ENCODE peak calls at places on chromosomes 1 and 21, in five cellular contexts. One of them, this sample, is unnamed.

GRCh38 chr1:89525169-89525855 is 683 bp downstream of the LRRC8B start:
- DNase-seq in psoas muscle: no peak
- DNase-seq in astrocyte: no peak
- DNase-seq in stomach: no peak
- DNase-seq in A673: peak
- DNase-seq in this sample: peak

GRCh38 chr1:28668956-28669719 is 554 bp downstream of the GMEB1 start:
- DNase-seq in psoas muscle: peak
- DNase-seq in astrocyte: peak
- DNase-seq in stomach: peak
- DNase-seq in A673: peak
- DNase-seq in this sample: peak

GRCh38 chr1:192983349-192983980 is 75.7 kb downstream of the UCHL5 start:
- DNase-seq in psoas muscle: no peak
- DNase-seq in astrocyte: no peak
- DNase-seq in stomach: no peak
- DNase-seq in A673: no peak
- DNase-seq in this sample: no peak

GRCh38 chr1:153631047-153632022 is 2.5 kb upstream of the CHTOP start:
- DNase-seq in psoas muscle: no peak
- DNase-seq in astrocyte: peak
- DNase-seq in stomach: no peak
- DNase-seq in A673: no peak
- DNase-seq in this sample: no peak

GRCh38 chr21:18517905-18518566 is 114.5 kb upstream of the TMPRSS15 start:
- DNase-seq in psoas muscle: no peak
- DNase-seq in astrocyte: no peak
- DNase-seq in stomach: no peak
- DNase-seq in A673: no peak
- DNase-seq in this sample: no peak

GRCh38 chr1:151579436-151580225 is 32.2 kb upstream of the SNX27 start:
- DNase-seq in psoas muscle: no peak
- DNase-seq in astrocyte: peak
- DNase-seq in stomach: no peak
- DNase-seq in A673: no peak
- DNase-seq in this sample: no peak

GRCh38 chr1:34858901-34859441 is 578 bp downstream of the SMIM12 start:
- DNase-seq in psoas muscle: peak
- DNase-seq in astrocyte: peak
- DNase-seq in stomach: no peak
- DNase-seq in A673: peak
- DNase-seq in this sample: no peak

GRCh38 chr1:152148991-152149390 is 10.0 kb downstream of the RPTN start:
- DNase-seq in psoas muscle: no peak
- DNase-seq in astrocyte: peak
- DNase-seq in stomach: no peak
- DNase-seq in A673: no peak
- DNase-seq in this sample: no peak

GRCh38 chr1:201170533-201171062 is 16.3 kb upstream of the TMEM9 start:
- DNase-seq in psoas muscle: peak
- DNase-seq in astrocyte: peak
- DNase-seq in stomach: peak
- DNase-seq in A673: peak
- DNase-seq in this sample: peak

DNA sequence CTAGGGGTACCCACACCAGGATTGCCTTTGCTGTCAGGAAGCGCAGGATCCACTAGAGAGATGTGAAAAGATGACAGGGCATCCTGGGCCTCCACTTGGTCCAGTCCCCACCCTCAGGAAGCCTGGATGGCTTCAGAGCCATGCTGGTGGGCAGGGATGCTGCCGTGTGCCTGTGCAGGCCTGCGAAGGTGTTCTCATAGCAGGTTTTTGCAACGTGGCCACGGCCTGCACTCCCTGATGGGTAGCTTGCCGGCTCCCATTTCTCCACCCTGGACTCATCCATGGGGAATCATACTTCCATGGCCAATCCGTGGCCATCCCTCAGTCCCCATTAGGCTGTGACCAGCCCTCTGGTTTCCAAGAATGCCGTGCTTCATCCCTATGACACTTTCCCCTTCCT is 34.1 kb upstream of the CNTN2 start:
- DNase-seq in psoas muscle: no peak
- DNase-seq in astrocyte: no peak
- DNase-seq in stomach: no peak
- DNase-seq in A673: no peak
- DNase-seq in this sample: no peak
- H3K4me3 ChIP-seq in psoas muscle: no peak
- H3K4me3 ChIP-seq in astrocyte: no peak
- H3K4me3 ChIP-seq in stomach: no peak
- H3K4me3 ChIP-seq in A673: no peak
- H3K4me3 ChIP-seq in this sample: no peak

GRCh38 chr1:179814513-179814838 is 63.1 kb downstream of the TOR1AIP2 start:
- DNase-seq in psoas muscle: peak
- DNase-seq in astrocyte: no peak
- DNase-seq in stomach: no peak
- DNase-seq in A673: no peak
- DNase-seq in this sample: no peak

GRCh38 chr1:179813626-179814351 is 63.8 kb downstream of the TOR1AIP2 start:
- DNase-seq in psoas muscle: no peak
- DNase-seq in astrocyte: no peak
- DNase-seq in stomach: no peak
- DNase-seq in A673: no peak
- DNase-seq in this sample: no peak

GRCh38 chr1:179817056-179817455 is 60.5 kb downstream of the TOR1AIP2 start:
- DNase-seq in psoas muscle: no peak
- DNase-seq in astrocyte: no peak
- DNase-seq in stomach: no peak
- DNase-seq in A673: no peak
- DNase-seq in this sample: no peak

GRCh38 chr1:179816196-179816960 is 61.2 kb downstream of the TOR1AIP2 start:
- DNase-seq in psoas muscle: peak
- DNase-seq in astrocyte: peak
- DNase-seq in stomach: no peak
- DNase-seq in A673: no peak
- DNase-seq in this sample: no peak

DNA sequence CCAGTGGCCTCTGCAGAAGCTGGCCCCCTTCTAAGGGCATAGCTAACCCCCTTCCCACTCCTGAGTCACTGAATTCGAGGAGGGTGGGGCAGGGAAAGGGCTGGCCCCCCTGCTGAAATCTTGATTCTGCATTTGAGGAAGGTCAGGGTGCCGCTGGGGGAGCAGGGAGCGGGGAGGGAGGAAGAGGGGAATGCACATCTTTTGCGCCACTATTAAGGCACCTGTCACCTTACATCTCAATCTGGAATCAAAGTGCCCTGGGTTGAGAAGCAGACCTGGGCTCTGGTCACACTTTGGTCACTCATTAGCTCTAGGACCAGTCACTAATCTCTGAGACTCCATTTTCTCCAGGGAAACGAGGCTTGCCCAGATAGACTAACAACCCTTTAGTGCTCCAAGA is 62.0 kb downstream of the TOR1AIP2 start:
- DNase-seq in psoas muscle: no peak
- DNase-seq in astrocyte: no peak
- DNase-seq in stomach: no peak
- DNase-seq in A673: no peak
- DNase-seq in this sample: no peak
- H3K27ac ChIP-seq in psoas muscle: peak
- H3K27ac ChIP-seq in astrocyte: no peak
- H3K27ac ChIP-seq in stomach: no peak
- H3K27ac ChIP-seq in A673: no peak
- H3K27ac ChIP-seq in this sample: no peak

DNA sequence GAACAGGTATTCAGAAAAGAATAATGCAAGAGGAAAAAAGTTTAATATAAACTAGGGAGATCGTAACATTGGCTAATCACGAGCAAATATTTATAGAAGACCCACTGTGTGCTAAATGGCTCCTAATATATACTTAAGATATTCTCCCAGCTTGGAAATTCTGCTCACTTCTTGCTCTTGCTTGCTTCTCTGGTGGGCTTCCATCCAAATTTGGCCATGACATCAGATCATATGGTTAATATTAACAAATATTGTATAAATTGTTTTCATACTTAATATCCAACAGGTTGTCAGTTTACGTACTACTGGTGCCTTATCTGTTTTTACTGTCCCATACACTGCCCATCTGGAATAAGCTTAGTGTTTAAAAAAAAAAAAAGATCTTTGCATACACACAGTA is 1.1 kb downstream of the COX20 start:
- DNase-seq in psoas muscle: no peak
- DNase-seq in astrocyte: no peak
- DNase-seq in stomach: no peak
- DNase-seq in A673: no peak
- DNase-seq in this sample: no peak
- H3K4me3 ChIP-seq in psoas muscle: peak
- H3K4me3 ChIP-seq in astrocyte: peak
- H3K4me3 ChIP-seq in stomach: peak
- H3K4me3 ChIP-seq in A673: peak
- H3K4me3 ChIP-seq in this sample: peak

GRCh38 chr1:181152892-181153633 is 64.6 kb downstream of the IER5 start:
- DNase-seq in psoas muscle: peak
- DNase-seq in astrocyte: peak
- DNase-seq in stomach: peak
- DNase-seq in A673: no peak
- DNase-seq in this sample: peak

GRCh38 chr1:181151378-181152326 is 63.2 kb downstream of the IER5 start:
- DNase-seq in psoas muscle: no peak
- DNase-seq in astrocyte: peak
- DNase-seq in stomach: no peak
- DNase-seq in A673: no peak
- DNase-seq in this sample: no peak

GRCh38 chr1:181150842-181151241 is 62.3 kb downstream of the IER5 start:
- DNase-seq in psoas muscle: no peak
- DNase-seq in astrocyte: no peak
- DNase-seq in stomach: no peak
- DNase-seq in A673: no peak
- DNase-seq in this sample: no peak

GRCh38 chr1:181155339-181155738 is 66.8 kb downstream of the IER5 start:
- DNase-seq in psoas muscle: no peak
- DNase-seq in astrocyte: no peak
- DNase-seq in stomach: no peak
- DNase-seq in A673: no peak
- DNase-seq in this sample: no peak

DNA sequence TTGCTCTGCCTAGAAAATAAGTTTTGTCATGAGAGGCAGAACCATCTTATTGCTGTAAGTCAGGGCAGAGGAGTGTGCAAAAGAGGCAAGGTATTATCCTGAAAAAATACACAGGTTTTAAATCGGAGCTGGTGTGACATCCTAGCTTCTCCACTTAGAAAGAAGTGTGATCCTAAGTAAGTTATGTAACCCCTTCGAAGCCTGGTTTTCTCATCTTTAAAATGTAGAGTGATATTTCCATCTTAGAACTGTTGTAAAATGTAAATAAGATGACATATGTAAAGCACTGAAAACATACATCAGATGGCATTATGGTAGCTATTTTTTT is 65.1 kb downstream of the IER5 start:
- DNase-seq in psoas muscle: no peak
- DNase-seq in astrocyte: no peak
- DNase-seq in stomach: no peak
- DNase-seq in A673: no peak
- DNase-seq in this sample: no peak
- H3K27ac ChIP-seq in psoas muscle: peak
- H3K27ac ChIP-seq in astrocyte: no peak
- H3K27ac ChIP-seq in stomach: peak
- H3K27ac ChIP-seq in A673: no peak
- H3K27ac ChIP-seq in this sample: peak

GRCh38 chr1:183807549-183808168 is 2.7 kb downstream of the RGL1 start:
- DNase-seq in psoas muscle: no peak
- DNase-seq in astrocyte: peak
- DNase-seq in stomach: no peak
- DNase-seq in A673: no peak
- DNase-seq in this sample: no peak
- H3K4me3 ChIP-seq in psoas muscle: peak
- H3K4me3 ChIP-seq in astrocyte: no peak
- H3K4me3 ChIP-seq in stomach: no peak
- H3K4me3 ChIP-seq in A673: peak
- H3K4me3 ChIP-seq in this sample: peak

GRCh38 chr1:36151845-36152203 is 2.5 kb upstream of the TRAPPC3 start:
- DNase-seq in psoas muscle: no peak
- DNase-seq in astrocyte: no peak
- DNase-seq in stomach: no peak
- DNase-seq in A673: peak
- DNase-seq in this sample: no peak
- H3K27ac ChIP-seq in psoas muscle: peak
- H3K27ac ChIP-seq in astrocyte: peak
- H3K27ac ChIP-seq in stomach: peak
- H3K27ac ChIP-seq in A673: peak
- H3K27ac ChIP-seq in this sample: peak

GRCh38 chr1:10513199-10513598 is 38.4 kb downstream of the PEX14 start:
- DNase-seq in psoas muscle: no peak
- DNase-seq in astrocyte: no peak
- DNase-seq in stomach: no peak
- DNase-seq in A673: no peak
- DNase-seq in this sample: no peak

GRCh38 chr1:10511494-10511885 is 36.7 kb downstream of the PEX14 start:
- DNase-seq in psoas muscle: no peak
- DNase-seq in astrocyte: no peak
- DNase-seq in stomach: no peak
- DNase-seq in A673: no peak
- DNase-seq in this sample: no peak

GRCh38 chr1:10508511-10508951 is 33.8 kb downstream of the PEX14 start:
- DNase-seq in psoas muscle: no peak
- DNase-seq in astrocyte: peak
- DNase-seq in stomach: no peak
- DNase-seq in A673: no peak
- DNase-seq in this sample: no peak

GRCh38 chr1:10509823-10510509 is 35.2 kb downstream of the PEX14 start:
- DNase-seq in psoas muscle: no peak
- DNase-seq in astrocyte: no peak
- DNase-seq in stomach: no peak
- DNase-seq in A673: peak
- DNase-seq in this sample: no peak

GRCh38 chr1:10510520-10511493 is 36.1 kb downstream of the PEX14 start:
- DNase-seq in psoas muscle: peak
- DNase-seq in astrocyte: peak
- DNase-seq in stomach: no peak
- DNase-seq in A673: peak
- DNase-seq in this sample: no peak
- H3K4me3 ChIP-seq in psoas muscle: no peak
- H3K4me3 ChIP-seq in astrocyte: peak
- H3K4me3 ChIP-seq in stomach: no peak
- H3K4me3 ChIP-seq in A673: peak
- H3K4me3 ChIP-seq in this sample: peak

This sample was measured in coronary artery.